ENCODE peak calls at places on chromosome 20, in four cellular contexts. B is HepG2, M is H1, U is GM12878. O is an unnamed sample.

GRCh38 chr20:10524643-10525042 is 89.5 kb downstream of the SLX4IP start:
- DNase-seq in M (no peak), B (no peak), U (no peak), O (no peak)

GRCh38 chr20:32637311-32637710 is 36.4 kb downstream of the C20orf203 start:
- DNase-seq in U (no peak), B (no peak), M (no peak), O (no peak)

GRCh38 chr20:45782890-45783289 is 8.8 kb downstream of the WFDC3 start:
- DNase-seq in M (no peak), U (no peak), B (no peak), O (no peak)

GRCh38 chr20:32150291-32150848 is 40.9 kb downstream of the TM9SF4 start:
- DNase-seq in B (no peak), M (no peak), U (no peak), O (no peak)

GRCh38 chr20:4548552-4548951 is 173.2 kb upstream of the PRND start:
- DNase-seq in B (no peak), M (no peak), U (no peak), O (no peak)

GRCh38 chr20:2449386-2449785 is 21.2 kb downstream of the SNRPB start:
- DNase-seq in B (no peak), M (no peak), U (no peak), O (no peak)

GRCh38 chr20:46073024-46073423 is 16.7 kb downstream of the NCOA5 start:
- DNase-seq in M (no peak), U (no peak), B (no peak), O (no peak)

GRCh38 chr20:61829526-61829925 is 236.2 kb downstream of the TAF4 start:
- DNase-seq in U (no peak), B (no peak), M (no peak), O (no peak)

GRCh38 chr20:10379761-10380160 is 54.3 kb downstream of the MKKS start:
- DNase-seq in U (no peak), M (no peak), B (no peak), O (no peak)

GRCh38 chr20:45378191-45378590 is at the start of gene TP53TG5:
- DNase-seq in M (peak; percentile 24), B (no peak), U (no peak), O (no peak)

GRCh38 chr20:1364106-1364505 is 28.7 kb downstream of the FKBP1A start:
- DNase-seq in U (no peak), M (no peak), B (no peak), O (no peak)

GRCh38 chr20:54668271-54669053 is 193.1 kb downstream of the DOK5 start:
- DNase-seq in M (peak; percentile 77), U (no peak), B (peak; percentile 41), O (peak; percentile 34)

GRCh38 chr20:63955281-63955845 is 853 bp downstream of the UCKL1 start:
- DNase-seq in B (peak; percentile 33), M (peak; percentile 68), U (no peak), O (peak; percentile 33)

GRCh38 chr20:58907481-58908137 is 55.1 kb downstream of the GNAS start:
- DNase-seq in U (peak; percentile 98), B (peak; percentile 50), M (no peak), O (peak; percentile 75)

GRCh38 chr20:53032021-53033001 is 60.2 kb downstream of the TSHZ2 start:
- DNase-seq in M (no peak), B (no peak), U (no peak), O (no peak)

GRCh38 chr20:8490076-8490830 is 358.2 kb downstream of the PLCB1 start:
- DNase-seq in B (no peak), M (no peak), U (no peak), O (no peak)

GRCh38 chr20:5216663-5217062 is 89.9 kb downstream of the CDS2 start:
- DNase-seq in B (no peak), M (no peak), U (no peak), O (no peak)

GRCh38 chr20:57380081-57380750 is 11.0 kb upstream of the RBM38 start:
- DNase-seq in U (no peak), B (no peak), M (no peak), O (no peak)
- TF ChIP-seq SUZ12 in U (no peak), B (no peak), M (no peak), O (no peak)

GRCh38 chr20:48962976-48963730 is 41.6 kb downstream of the ARFGEF2 start:
- DNase-seq in B (no peak), U (no peak), M (no peak), O (no peak)

GRCh38 chr20:48959902-48960550 is 38.5 kb downstream of the ARFGEF2 start:
- DNase-seq in M (no peak), U (no peak), B (no peak), O (no peak)

GRCh38 chr20:48970681-48971370 is 49.3 kb downstream of the ARFGEF2 start:
- DNase-seq in U (no peak), M (no peak), B (no peak), O (no peak)

GRCh38 chr20:48965189-48965910 is 43.8 kb downstream of the ARFGEF2 start:
- DNase-seq in U (no peak), B (no peak), M (no peak), O (no peak)
- TF ChIP-seq SP1 in U (no peak), B (no peak), M (no peak), O (no peak)

GRCh38 chr20:44304383-44304782 is 6.6 kb downstream of the FITM2 start:
- DNase-seq in M (no peak), B (no peak), U (no peak), O (no peak)

GRCh38 chr20:44306927-44307326 is 4.1 kb downstream of the FITM2 start:
- DNase-seq in M (no peak), B (no peak), U (no peak), O (no peak)

GRCh38 chr20:44314870-44315269 is 3.9 kb upstream of the FITM2 start:
- DNase-seq in M (no peak), B (no peak), U (no peak), O (no peak)

GRCh38 chr20:44310664-44311639 is at the start of gene FITM2:
- DNase-seq in M (peak; percentile 99), U (peak; percentile 84), B (peak; percentile 98), O (peak; percentile 98)

DNA sequence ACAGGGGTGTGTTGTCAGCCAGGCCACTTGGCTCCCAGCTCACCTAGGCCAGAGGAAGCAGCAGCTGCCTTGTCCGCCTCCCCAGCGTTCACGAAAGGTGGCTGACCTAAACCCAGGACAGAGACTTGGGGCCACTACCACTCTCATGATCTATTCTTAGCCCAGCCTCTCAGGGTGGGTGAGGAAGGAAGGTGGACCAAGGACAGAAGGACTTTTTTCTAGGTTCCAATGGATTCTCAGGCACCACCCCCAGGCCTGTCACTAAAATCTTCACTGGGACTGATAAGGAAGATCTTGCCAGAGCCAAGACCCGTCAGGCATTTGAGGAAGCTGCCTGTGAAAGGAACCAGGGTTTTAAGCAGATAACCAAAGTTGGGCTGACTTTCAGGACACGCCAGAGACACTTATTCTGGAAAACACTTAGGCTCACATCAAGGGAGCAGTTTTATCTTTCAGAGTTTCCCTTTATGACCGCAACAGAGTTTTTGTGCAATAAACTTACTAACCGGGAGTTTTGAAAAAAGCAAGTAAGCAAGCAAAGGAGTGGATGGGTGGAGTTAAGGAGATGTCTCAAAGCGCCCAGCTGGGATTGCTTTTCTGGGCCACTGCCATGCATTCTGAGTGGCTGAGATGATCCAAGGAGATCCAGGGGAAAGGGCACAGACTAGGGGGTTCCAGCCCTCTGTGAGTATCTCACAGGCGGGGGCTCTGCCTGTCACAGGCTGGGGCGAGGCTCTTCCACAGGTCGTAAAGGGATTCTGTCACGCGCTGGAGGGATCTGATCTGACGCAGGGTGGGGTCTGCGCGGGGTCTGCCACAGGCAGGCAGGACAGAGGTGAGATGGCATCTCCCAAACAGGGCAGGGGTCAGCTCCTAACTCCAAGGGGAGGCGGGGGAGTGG is 989 bp downstream of the FITM2 start:
- DNase-seq in U (no peak), B (no peak), M (no peak), O (no peak)
- TF ChIP-seq SUZ12 in U (no peak), B (no peak), M (no peak), O (no peak)

DNA sequence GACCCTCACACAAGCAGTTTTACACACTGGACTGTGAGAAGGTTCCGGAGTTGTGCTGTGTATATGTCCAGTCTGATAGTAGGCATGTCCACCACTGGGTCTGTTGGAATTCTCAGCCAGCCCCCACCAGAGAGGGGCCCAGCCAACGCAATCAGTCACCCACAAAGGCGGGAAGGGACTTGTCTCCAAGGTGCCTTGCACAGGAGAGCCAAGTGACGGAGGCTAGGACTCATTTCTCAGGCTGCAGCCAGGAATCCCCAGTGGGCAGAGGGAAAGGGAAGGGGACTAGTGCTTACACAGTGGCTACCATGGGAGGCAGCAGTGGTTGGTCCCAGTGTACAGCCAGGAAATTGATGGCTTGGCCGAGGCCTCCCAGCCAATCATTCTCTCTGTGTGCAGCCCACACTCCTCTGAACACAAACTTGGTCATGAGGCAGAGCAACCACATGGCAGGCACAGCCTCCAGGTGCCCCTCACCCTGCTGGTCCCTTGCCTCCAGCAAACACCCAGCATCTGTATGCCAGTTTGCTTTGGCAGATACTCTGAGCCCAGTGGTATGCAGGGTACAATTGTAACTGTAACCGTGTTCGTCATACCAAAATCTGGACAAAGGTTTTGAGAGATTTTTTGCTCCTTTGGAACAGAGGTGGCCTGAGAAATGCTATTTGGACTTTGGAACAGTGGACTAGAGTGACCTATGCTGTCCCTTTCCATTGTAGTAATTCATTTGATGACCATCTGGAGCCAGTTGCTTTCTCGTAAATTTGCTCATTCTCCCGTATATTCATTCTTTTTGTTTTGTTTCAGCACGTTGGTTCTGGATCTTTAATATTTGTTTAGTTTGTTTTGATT is 72.9 kb upstream of the MYL9 start:
- DNase-seq in M (no peak), B (peak; percentile 85), U (no peak), O (no peak)
- TF ChIP-seq SP1 in M (no peak), B (no peak), U (no peak), O (no peak)

GRCh38 chr20:62895539-62895938 is 30.8 kb downstream of the DIDO1 start:
- DNase-seq in B (no peak), U (no peak), M (no peak), O (no peak)

GRCh38 chr20:62894261-62894660 is 32.0 kb downstream of the DIDO1 start:
- DNase-seq in B (no peak), U (no peak), M (no peak), O (no peak)

GRCh38 chr20:62897666-62898065 is 28.6 kb downstream of the DIDO1 start:
- DNase-seq in B (no peak), M (no peak), U (no peak), O (no peak)

GRCh38 chr20:62898093-62898964 is 28.0 kb downstream of the DIDO1 start:
- DNase-seq in B (no peak), M (no peak), U (no peak), O (no peak)

DNA sequence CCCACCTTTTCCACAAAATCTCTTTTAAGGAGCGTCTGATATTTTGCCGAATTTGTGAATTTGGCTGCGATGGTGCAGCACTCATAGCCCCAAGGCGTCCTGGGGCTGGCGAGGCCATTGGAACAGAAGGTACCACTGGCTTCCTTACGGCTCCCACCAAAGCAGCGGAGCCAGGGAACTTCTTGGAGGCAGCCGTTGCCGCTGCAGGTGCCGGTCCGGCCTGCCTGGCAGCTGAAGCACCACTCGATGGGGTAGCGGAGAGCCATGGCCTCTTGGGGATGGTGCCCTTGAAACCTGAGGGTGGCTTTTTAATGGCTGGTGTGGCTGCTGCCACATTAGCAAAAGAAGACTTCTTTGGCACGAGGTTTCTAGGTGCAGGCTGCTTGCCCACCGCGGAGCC is 29.8 kb downstream of the DIDO1 start:
- DNase-seq in U (no peak), M (no peak), B (no peak), O (no peak)
- TF ChIP-seq SUZ12 in U (no peak), M (no peak), B (no peak), O (no peak)